ENCODE peak calls at places on chromosome 1, in four cellular contexts. U, Z, N and S are unnamed samples.
A peak's percentile ranks its signal among the peaks of the same experiment; 100 is the strongest.

GRCh38 chr1:211135342-211135950 is 1.5 kb upstream of the KCNH1 start:
- DNase-seq in Z (peak; percentile 42), U (peak; percentile 75), N (no peak), S (peak; percentile 80)

GRCh38 chr1:9294440-9294773 is 1.7 kb downstream of the SPSB1 start:
- DNase-seq in N (no peak), U (peak; percentile 88), Z (no peak), S (peak; percentile 84)

GRCh38 chr1:53737648-53738204 is 1.2 kb downstream of the GLIS1 start:
- DNase-seq in Z (peak; percentile 80), N (peak; percentile 21), U (peak; percentile 26), S (no peak)

GRCh38 chr1:2331200-2331544 is 60.2 kb downstream of the MORN1 start:
- DNase-seq in U (no peak), N (no peak), Z (no peak), S (no peak)

GRCh38 chr1:34162852-34163766 is 1.9 kb downstream of the CSMD2 start:
- DNase-seq in U (peak; percentile 93), N (peak; percentile 79), Z (peak; percentile 87), S (peak; percentile 4)

GRCh38 chr1:184827600-184828368 is 73.1 kb upstream of the EDEM3 start:
- DNase-seq in U (peak; percentile 80), N (no peak), Z (no peak), S (peak; percentile 60)

GRCh38 chr1:49102752-49103151 is 326.1 kb upstream of the BEND5 start:
- DNase-seq in U (peak; percentile 89), Z (no peak), N (no peak), S (peak; percentile 40)

GRCh38 chr1:204087893-204088528 is 15.1 kb downstream of the SOX13 start:
- DNase-seq in N (peak; percentile 76), U (no peak), Z (peak; percentile 26), S (no peak)

GRCh38 chr1:173411835-173412742 is 65.0 kb upstream of the PRDX6 start:
- DNase-seq in Z (no peak), U (peak; percentile 73), N (no peak), S (peak; percentile 83)

GRCh38 chr1:154534263-154534844 is 24.1 kb downstream of the UBE2Q1 start:
- DNase-seq in Z (peak; percentile 86), U (no peak), N (no peak), S (no peak)

GRCh38 chr1:238777551-238777950 is 608.8 kb upstream of the CHRM3 start:
- DNase-seq in U (peak; percentile 31), N (no peak), Z (no peak), S (peak; percentile 6)